ENCODE peak calls at places on chromosomes 12 and 14, in five cellular contexts. One of them, this sample, is unnamed.

GRCh38 chr14:90629471-90629870 is 186.8 kb downstream of the TTC7B start:
- DNase-seq in body of pancreas: peak; percentile 68
- DNase-seq in CD8-positive, alpha-beta T cell: no peak
- DNase-seq in fibroblast of pulmonary artery: no peak
- DNase-seq in cardiac muscle cell: no peak
- DNase-seq in this sample: peak; percentile 58

GRCh38 chr12:6372403-6373003 is 2.9 kb downstream of the SCNN1A start:
- DNase-seq in cardiac muscle cell: no peak
- DNase-seq in body of pancreas: peak; percentile 49
- DNase-seq in CD8-positive, alpha-beta T cell: no peak
- DNase-seq in fibroblast of pulmonary artery: peak; percentile 82
- DNase-seq in this sample: peak; percentile 87

GRCh38 chr12:76706099-76706498 is 57.8 kb upstream of the ZDHHC17 start:
- DNase-seq in cardiac muscle cell: no peak
- DNase-seq in fibroblast of pulmonary artery: peak; percentile 35
- DNase-seq in body of pancreas: no peak
- DNase-seq in CD8-positive, alpha-beta T cell: no peak
- DNase-seq in this sample: no peak

GRCh38 chr14:28635387-28635786 is 131.2 kb upstream of the FOXG1 start:
- DNase-seq in cardiac muscle cell: peak; percentile 39
- DNase-seq in fibroblast of pulmonary artery: peak; percentile 80
- DNase-seq in CD8-positive, alpha-beta T cell: no peak
- DNase-seq in body of pancreas: no peak
- DNase-seq in this sample: peak; percentile 61

GRCh38 chr12:98896938-98897337 is 251.8 kb downstream of the APAF1 start:
- DNase-seq in cardiac muscle cell: peak; percentile 65
- DNase-seq in fibroblast of pulmonary artery: peak; percentile 18
- DNase-seq in CD8-positive, alpha-beta T cell: no peak
- DNase-seq in body of pancreas: no peak
- DNase-seq in this sample: peak; percentile 13

GRCh38 chr14:64704145-64704742 is at the start of gene PLEKHG3:
- DNase-seq in fibroblast of pulmonary artery: peak; percentile 72
- DNase-seq in cardiac muscle cell: peak; percentile 90
- DNase-seq in CD8-positive, alpha-beta T cell: no peak
- DNase-seq in body of pancreas: peak; percentile 88
- DNase-seq in this sample: peak; percentile 80

GRCh38 chr14:23028800-23029199 is 5.9 kb downstream of the PSMB5 start:
- DNase-seq in CD8-positive, alpha-beta T cell: no peak
- DNase-seq in cardiac muscle cell: no peak
- DNase-seq in body of pancreas: no peak
- DNase-seq in fibroblast of pulmonary artery: peak; percentile 18
- DNase-seq in this sample: no peak

GRCh38 chr14:75339059-75339458 is 60.4 kb downstream of the FOS start:
- DNase-seq in cardiac muscle cell: no peak
- DNase-seq in body of pancreas: no peak
- DNase-seq in fibroblast of pulmonary artery: peak; percentile 52
- DNase-seq in CD8-positive, alpha-beta T cell: no peak
- DNase-seq in this sample: peak; percentile 35

GRCh38 chr14:56341766-56342418 is 223.7 kb downstream of the PELI2 start:
- DNase-seq in cardiac muscle cell: no peak
- DNase-seq in body of pancreas: no peak
- DNase-seq in fibroblast of pulmonary artery: peak; percentile 56
- DNase-seq in CD8-positive, alpha-beta T cell: no peak
- DNase-seq in this sample: no peak

GRCh38 chr14:31263485-31264133 is 56.0 kb upstream of the HECTD1 start:
- DNase-seq in fibroblast of pulmonary artery: peak; percentile 99
- DNase-seq in cardiac muscle cell: no peak
- DNase-seq in CD8-positive, alpha-beta T cell: no peak
- DNase-seq in body of pancreas: peak; percentile 51
- DNase-seq in this sample: peak; percentile 86

GRCh38 chr14:50040401-50040775 is 76.0 kb downstream of the VCPKMT start:
- DNase-seq in body of pancreas: no peak
- DNase-seq in cardiac muscle cell: no peak
- DNase-seq in CD8-positive, alpha-beta T cell: peak; percentile 31
- DNase-seq in fibroblast of pulmonary artery: peak; percentile 70
- DNase-seq in this sample: peak; percentile 81

GRCh38 chr12:17017402-17017801 is 411.4 kb upstream of the LMO3 start:
- DNase-seq in cardiac muscle cell: no peak
- DNase-seq in CD8-positive, alpha-beta T cell: no peak
- DNase-seq in fibroblast of pulmonary artery: no peak
- DNase-seq in body of pancreas: no peak
- DNase-seq in this sample: peak; percentile 24

GRCh38 chr12:49212572-49212971 is 23.7 kb upstream of the TUBA1A start:
- DNase-seq in body of pancreas: no peak
- DNase-seq in cardiac muscle cell: no peak
- DNase-seq in CD8-positive, alpha-beta T cell: no peak
- DNase-seq in fibroblast of pulmonary artery: no peak
- DNase-seq in this sample: no peak

GRCh38 chr12:98903875-98904274 is 258.8 kb downstream of the APAF1 start:
- DNase-seq in CD8-positive, alpha-beta T cell: no peak
- DNase-seq in cardiac muscle cell: no peak
- DNase-seq in fibroblast of pulmonary artery: no peak
- DNase-seq in body of pancreas: no peak
- DNase-seq in this sample: no peak

GRCh38 chr12:105294164-105294563 is 36.3 kb upstream of the C12orf75 start:
- DNase-seq in body of pancreas: no peak
- DNase-seq in CD8-positive, alpha-beta T cell: no peak
- DNase-seq in fibroblast of pulmonary artery: no peak
- DNase-seq in cardiac muscle cell: no peak
- DNase-seq in this sample: no peak

GRCh38 chr14:68627868-68628604 is 164.8 kb downstream of the ZFP36L1 start:
- DNase-seq in fibroblast of pulmonary artery: no peak
- DNase-seq in body of pancreas: peak; percentile 71
- DNase-seq in cardiac muscle cell: no peak
- DNase-seq in CD8-positive, alpha-beta T cell: peak; percentile 57
- DNase-seq in this sample: no peak

GRCh38 chr12:34289431-34290190 is 267.3 kb downstream of the ALG10 start:
- DNase-seq in cardiac muscle cell: no peak
- DNase-seq in body of pancreas: peak; percentile 4
- DNase-seq in CD8-positive, alpha-beta T cell: no peak
- DNase-seq in fibroblast of pulmonary artery: no peak
- DNase-seq in this sample: no peak

GRCh38 chr12:46219892-46220655 is 48.8 kb downstream of the SLC38A1 start:
- DNase-seq in body of pancreas: no peak
- DNase-seq in cardiac muscle cell: no peak
- DNase-seq in fibroblast of pulmonary artery: peak; percentile 95
- DNase-seq in CD8-positive, alpha-beta T cell: peak; percentile 59
- DNase-seq in this sample: peak; percentile 70

GRCh38 chr12:39920647-39921046 is 185.2 kb downstream of the SLC2A13 start:
- DNase-seq in CD8-positive, alpha-beta T cell: no peak
- DNase-seq in cardiac muscle cell: no peak
- DNase-seq in fibroblast of pulmonary artery: no peak
- DNase-seq in body of pancreas: no peak
- DNase-seq in this sample: no peak

GRCh38 chr14:50257728-50258127 is 26.4 kb upstream of the SOS2 start:
- DNase-seq in fibroblast of pulmonary artery: no peak
- DNase-seq in cardiac muscle cell: no peak
- DNase-seq in body of pancreas: no peak
- DNase-seq in CD8-positive, alpha-beta T cell: no peak
- DNase-seq in this sample: no peak

GRCh38 chr12:116201908-116202307 is 75.6 kb downstream of the MED13L start:
- DNase-seq in body of pancreas: no peak
- DNase-seq in CD8-positive, alpha-beta T cell: no peak
- DNase-seq in fibroblast of pulmonary artery: no peak
- DNase-seq in cardiac muscle cell: no peak
- DNase-seq in this sample: no peak

GRCh38 chr14:95452176-95452889 is 64.1 kb downstream of the SYNE3 start:
- DNase-seq in CD8-positive, alpha-beta T cell: no peak
- DNase-seq in fibroblast of pulmonary artery: peak; percentile 22
- DNase-seq in cardiac muscle cell: peak; percentile 14
- DNase-seq in body of pancreas: no peak
- DNase-seq in this sample: peak; percentile 28

GRCh38 chr12:111435661-111436201 is 30.0 kb downstream of the SH2B3 start:
- DNase-seq in fibroblast of pulmonary artery: no peak
- DNase-seq in CD8-positive, alpha-beta T cell: no peak
- DNase-seq in body of pancreas: no peak
- DNase-seq in cardiac muscle cell: no peak
- DNase-seq in this sample: no peak

GRCh38 chr12:116202940-116203339 is 74.6 kb downstream of the MED13L start:
- DNase-seq in CD8-positive, alpha-beta T cell: no peak
- DNase-seq in cardiac muscle cell: no peak
- DNase-seq in fibroblast of pulmonary artery: no peak
- DNase-seq in body of pancreas: no peak
- DNase-seq in this sample: no peak

GRCh38 chr14:32594766-32595165 is 265.7 kb downstream of the AKAP6 start:
- DNase-seq in CD8-positive, alpha-beta T cell: no peak
- DNase-seq in fibroblast of pulmonary artery: peak; percentile 53
- DNase-seq in body of pancreas: no peak
- DNase-seq in cardiac muscle cell: no peak
- DNase-seq in this sample: peak; percentile 17

GRCh38 chr12:124261885-124262284 is 33.0 kb upstream of the RFLNA start:
- DNase-seq in fibroblast of pulmonary artery: no peak
- DNase-seq in CD8-positive, alpha-beta T cell: no peak
- DNase-seq in cardiac muscle cell: no peak
- DNase-seq in body of pancreas: no peak
- DNase-seq in this sample: no peak

GRCh38 chr12:29726321-29726692 is 57.4 kb downstream of the TMTC1 start:
- DNase-seq in CD8-positive, alpha-beta T cell: no peak
- DNase-seq in cardiac muscle cell: no peak
- DNase-seq in fibroblast of pulmonary artery: peak; percentile 77
- DNase-seq in body of pancreas: no peak
- DNase-seq in this sample: peak; percentile 54

GRCh38 chr12:107105410-107105703 is 12.0 kb upstream of the CRY1 start:
- DNase-seq in fibroblast of pulmonary artery: no peak
- DNase-seq in body of pancreas: no peak
- DNase-seq in CD8-positive, alpha-beta T cell: no peak
- DNase-seq in cardiac muscle cell: no peak
- DNase-seq in this sample: no peak

GRCh38 chr14:24311837-24312615 is 724 bp downstream of the LTB4R start:
- DNase-seq in body of pancreas: peak; percentile 56
- DNase-seq in cardiac muscle cell: no peak
- DNase-seq in CD8-positive, alpha-beta T cell: no peak
- DNase-seq in fibroblast of pulmonary artery: peak; percentile 47
- DNase-seq in this sample: peak; percentile 78

GRCh38 chr14:24416932-24417619 is 12.4 kb downstream of the CBLN3 start:
- DNase-seq in fibroblast of pulmonary artery: no peak
- DNase-seq in body of pancreas: peak; percentile 12
- DNase-seq in CD8-positive, alpha-beta T cell: no peak
- DNase-seq in cardiac muscle cell: no peak
- DNase-seq in this sample: no peak

GRCh38 chr12:25054783-25055144 is 105.9 kb upstream of the BCAT1 start:
- DNase-seq in fibroblast of pulmonary artery: no peak
- DNase-seq in body of pancreas: peak; percentile 38
- DNase-seq in cardiac muscle cell: no peak
- DNase-seq in CD8-positive, alpha-beta T cell: peak; percentile 37
- DNase-seq in this sample: peak; percentile 56

GRCh38 chr14:100900837-100901390 is 2.6 kb downstream of the RTL1 start:
- DNase-seq in CD8-positive, alpha-beta T cell: no peak
- DNase-seq in fibroblast of pulmonary artery: peak; percentile 8
- DNase-seq in cardiac muscle cell: peak; percentile 74
- DNase-seq in body of pancreas: peak; percentile 54
- DNase-seq in this sample: peak; percentile 35
- TF ChIP-seq CTCF in CD8-positive, alpha-beta T cell: no peak
- TF ChIP-seq CTCF in fibroblast of pulmonary artery: no peak
- TF ChIP-seq CTCF in cardiac muscle cell: peak; percentile 21
- TF ChIP-seq CTCF in body of pancreas: no peak
- TF ChIP-seq CTCF in this sample: peak; percentile 40

GRCh38 chr12:67415473-67415872 is 146.3 kb downstream of the CAND1 start:
- DNase-seq in body of pancreas: no peak
- DNase-seq in CD8-positive, alpha-beta T cell: no peak
- DNase-seq in fibroblast of pulmonary artery: peak; percentile 41
- DNase-seq in cardiac muscle cell: peak; percentile 65
- DNase-seq in this sample: peak; percentile 30
- TF ChIP-seq CTCF in body of pancreas: no peak
- TF ChIP-seq CTCF in CD8-positive, alpha-beta T cell: no peak
- TF ChIP-seq CTCF in fibroblast of pulmonary artery: peak; percentile 39
- TF ChIP-seq CTCF in cardiac muscle cell: peak; percentile 59
- TF ChIP-seq CTCF in this sample: no peak

GRCh38 chr12:93571854-93572711 is at the start of gene SOCS2:
- DNase-seq in CD8-positive, alpha-beta T cell: no peak
- DNase-seq in body of pancreas: peak; percentile 25
- DNase-seq in cardiac muscle cell: peak; percentile 71
- DNase-seq in fibroblast of pulmonary artery: peak; percentile 19
- DNase-seq in this sample: peak; percentile 14
- TF ChIP-seq CTCF in CD8-positive, alpha-beta T cell: no peak
- TF ChIP-seq CTCF in body of pancreas: no peak
- TF ChIP-seq CTCF in cardiac muscle cell: no peak
- TF ChIP-seq CTCF in fibroblast of pulmonary artery: no peak
- TF ChIP-seq CTCF in this sample: no peak

GRCh38 chr14:105012171-105012985 is 8.5 kb downstream of the CDCA4 start:
- DNase-seq in cardiac muscle cell: no peak
- DNase-seq in body of pancreas: no peak
- DNase-seq in CD8-positive, alpha-beta T cell: no peak
- DNase-seq in fibroblast of pulmonary artery: no peak
- DNase-seq in this sample: no peak
- TF ChIP-seq CTCF in cardiac muscle cell: no peak
- TF ChIP-seq CTCF in body of pancreas: no peak
- TF ChIP-seq CTCF in CD8-positive, alpha-beta T cell: no peak
- TF ChIP-seq CTCF in fibroblast of pulmonary artery: peak; percentile 3
- TF ChIP-seq CTCF in this sample: peak; percentile 12

GRCh38 chr14:93736378-93737014 is 51.8 kb downstream of the PRIMA1 start:
- DNase-seq in cardiac muscle cell: peak; percentile 44
- DNase-seq in CD8-positive, alpha-beta T cell: no peak
- DNase-seq in fibroblast of pulmonary artery: no peak
- DNase-seq in body of pancreas: no peak
- DNase-seq in this sample: no peak
- TF ChIP-seq CTCF in cardiac muscle cell: no peak
- TF ChIP-seq CTCF in CD8-positive, alpha-beta T cell: no peak
- TF ChIP-seq CTCF in fibroblast of pulmonary artery: no peak
- TF ChIP-seq CTCF in body of pancreas: no peak
- TF ChIP-seq CTCF in this sample: no peak